ENCODE peak calls at places on chromosomes 2 and 18, in five cellular contexts. X is cardiac muscle cell, W is fibroblast of mammary gland, H is heart right ventricle, I is nephron progenitor cell. M is an unnamed sample.

GRCh38 chr2:5230879-5231278 is 461.3 kb upstream of the SOX11 start:
- DNase-seq in X (no peak), W (no peak), H (no peak), I (no peak), M (no peak)

GRCh38 chr2:24830351-24830750 is 37.1 kb downstream of the CENPO start:
- DNase-seq in X (peak; percentile 54), W (peak; percentile 56), H (no peak), I (no peak), M (no peak)

GRCh38 chr2:29275186-29275585 is 160.0 kb downstream of the CLIP4 start:
- DNase-seq in X (no peak), W (no peak), H (no peak), I (no peak), M (no peak)

GRCh38 chr2:37376421-37377186 is 32.2 kb downstream of the QPCT start:
- DNase-seq in X (peak; percentile 80), W (peak; percentile 96), H (no peak), I (no peak), M (no peak)

GRCh38 chr2:11744631-11745394 is 1.6 kb upstream of the LPIN1 start:
- DNase-seq in X (peak; percentile 52), W (peak; percentile 61), H (no peak), I (no peak), M (no peak)

GRCh38 chr2:116435648-116436047 is 1378.8 kb upstream of the DDX18 start:
- DNase-seq in X (no peak), W (no peak), H (no peak), I (no peak), M (no peak)

GRCh38 chr18:515156-515815 is 14.8 kb upstream of the COLEC12 start:
- DNase-seq in X (peak; percentile 55), W (no peak), H (no peak), I (no peak), M (no peak)

GRCh38 chr2:218992703-218993344 is 398 bp downstream of the CRYBA2 start:
- DNase-seq in X (no peak), W (no peak), H (no peak), I (peak; percentile 45), M (no peak)

GRCh38 chr2:80461505-80462197 is 157.1 kb upstream of the LRRTM1 start:
- DNase-seq in X (no peak), W (peak; percentile 1), H (no peak), I (peak; percentile 3), M (no peak)

GRCh38 chr2:202267495-202267894 is 1.9 kb downstream of the NOP58 start:
- DNase-seq in X (no peak), W (peak; percentile 36), H (no peak), I (no peak), M (no peak)

GRCh38 chr2:229611360-229611759 is 103.0 kb downstream of the DNER start:
- DNase-seq in X (no peak), W (no peak), H (no peak), I (no peak), M (no peak)

GRCh38 chr2:74457549-74458131 is 598 bp upstream of the WBP1 start:
- DNase-seq in X (peak; percentile 53), W (no peak), H (peak; percentile 63), I (peak; percentile 79), M (peak; percentile 67)

GRCh38 chr2:119536209-119536608 is 8.0 kb upstream of the CFAP221 start:
- DNase-seq in X (no peak), W (no peak), H (no peak), I (no peak), M (no peak)

GRCh38 chr18:75201273-75201898 is 7.6 kb downstream of the PTGR3 start:
- DNase-seq in X (no peak), W (peak; percentile 61), H (no peak), I (no peak), M (no peak)

GRCh38 chr2:4047961-4048891 is 344.9 kb downstream of the DCDC2C start:
- DNase-seq in X (peak; percentile 52), W (no peak), H (no peak), I (no peak), M (no peak)

GRCh38 chr2:127358044-127358443 is 29.7 kb downstream of the MAP3K2 start:
- DNase-seq in X (peak; percentile 25), W (peak; percentile 39), H (no peak), I (no peak), M (no peak)

GRCh38 chr2:68569604-68570003 is 73.8 kb upstream of the PROKR1 start:
- DNase-seq in X (peak; percentile 47), W (peak; percentile 78), H (no peak), I (no peak), M (no peak)

GRCh38 chr2:15925819-15926218 is 14.5 kb upstream of the MYCN start:
- DNase-seq in X (no peak), W (no peak), H (no peak), I (no peak), M (no peak)

GRCh38 chr2:206079699-206080465 is 6.1 kb downstream of the INO80D start:
- DNase-seq in X (no peak), W (no peak), H (no peak), I (no peak), M (no peak)

GRCh38 chr2:189901664-189902063 is 117.4 kb downstream of the PMS1 start:
- DNase-seq in X (no peak), W (no peak), H (no peak), I (no peak), M (no peak)
- TF ChIP-seq CTCF in X (no peak), W (no peak), H (no peak), I (no peak), M (no peak)

DNA sequence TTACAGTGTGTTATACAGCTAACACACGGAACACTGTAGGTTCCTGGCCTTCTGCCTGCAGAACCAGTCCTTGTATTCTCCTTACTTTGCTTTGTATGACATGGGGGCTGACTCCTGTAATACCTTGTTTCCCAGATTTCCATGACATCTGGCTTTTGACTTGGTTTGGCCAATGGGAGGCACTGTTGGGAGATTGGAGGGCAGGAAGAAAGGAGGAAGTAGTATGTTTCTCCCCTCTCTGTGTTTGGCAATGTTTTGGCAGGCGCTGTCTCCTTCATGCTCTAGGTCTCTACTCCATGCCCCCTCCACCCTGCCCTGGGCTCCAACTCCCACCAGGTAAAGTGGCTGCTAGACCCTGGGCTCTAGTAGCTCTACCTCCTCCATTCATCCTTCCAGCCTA is 331.1 kb upstream of the SLC14A2 start:
- DNase-seq in X (no peak), W (no peak), H (no peak), I (no peak), M (no peak)
- TF ChIP-seq CTCF in X (no peak), W (no peak), H (no peak), I (no peak), M (no peak)

GRCh38 chr2:107384426-107384825 is 442.3 kb upstream of the RGPD4 start:
- DNase-seq in X (no peak), W (no peak), H (no peak), I (no peak), M (no peak)

GRCh38 chr2:107380912-107381311 is 445.8 kb upstream of the RGPD4 start:
- DNase-seq in X (no peak), W (no peak), H (no peak), I (no peak), M (no peak)

DNA sequence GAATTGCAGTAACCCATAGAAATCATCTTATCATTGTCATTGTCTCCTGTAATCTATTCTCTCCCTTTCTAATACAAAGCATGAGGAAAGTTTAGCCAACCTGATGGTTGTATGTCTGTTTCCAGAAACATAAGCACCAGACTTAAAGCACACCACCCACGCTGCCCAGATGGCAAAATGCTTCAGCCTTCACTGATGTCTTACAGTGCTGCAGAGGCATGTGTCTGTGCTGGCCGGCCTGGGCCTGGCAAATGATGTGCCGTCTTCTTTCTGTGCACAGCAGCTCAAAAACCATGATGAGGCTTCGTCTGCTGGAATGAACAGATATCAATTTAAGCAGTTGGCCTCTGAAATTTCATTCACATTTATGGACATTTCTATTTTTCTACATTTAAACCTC is 443.0 kb upstream of the RGPD4 start:
- DNase-seq in X (no peak), W (no peak), H (no peak), I (no peak), M (no peak)
- TF ChIP-seq CTCF in X (no peak), W (no peak), H (no peak), I (no peak), M (no peak)

GRCh38 chr2:236178921-236179652 is 10.9 kb upstream of the GBX2 start:
- DNase-seq in X (no peak), W (no peak), H (no peak), I (no peak), M (no peak)

GRCh38 chr2:236176951-236177350 is 8.8 kb upstream of the GBX2 start:
- DNase-seq in X (no peak), W (no peak), H (no peak), I (no peak), M (no peak)

GRCh38 chr2:236177967-236178909 is 10.1 kb upstream of the GBX2 start:
- DNase-seq in X (peak; percentile 74), W (peak; percentile 51), H (peak; percentile 40), I (peak; percentile 89), M (peak; percentile 78)

GRCh38 chr2:236176417-236176816 is 8.2 kb upstream of the GBX2 start:
- DNase-seq in X (peak; percentile 58), W (peak; percentile 34), H (no peak), I (no peak), M (no peak)

GRCh38 chr2:236177604-236177966 is 9.4 kb upstream of the GBX2 start:
- DNase-seq in X (peak; percentile 51), W (peak; percentile 37), H (no peak), I (peak; percentile 72), M (no peak)
- TF ChIP-seq CTCF in X (no peak), W (peak; percentile 32), H (no peak), I (no peak), M (no peak)

M was measured in progenitor cell of endocrine pancreas.